ENCODE peak calls at places on chromosome 14, in four cellular contexts. D is colonic mucosa, L is NCI-H82, Z is T-helper 2 cell. S is an unnamed sample.

GRCh38 chr14:24321212-24321975 is 10.1 kb downstream of the LTB4R start:
- DNase-seq in L (no peak), Z (no peak), D (no peak), S (no peak)

GRCh38 chr14:42110167-42110566 is 503.5 kb downstream of the LRFN5 start:
- DNase-seq in Z (no peak), D (no peak), L (peak; percentile 53), S (no peak)

GRCh38 chr14:56561586-56561985 is 18.0 kb upstream of the TMEM260 start:
- DNase-seq in L (no peak), D (no peak), Z (no peak), S (no peak)

GRCh38 chr14:63986789-63987533 is 134.2 kb downstream of the SYNE2 start:
- DNase-seq in D (no peak), Z (no peak), L (no peak), S (no peak)

GRCh38 chr14:73248294-73248868 is 11.1 kb downstream of the PAPLN start:
- DNase-seq in Z (no peak), L (peak; percentile 16), D (no peak), S (no peak)

GRCh38 chr14:54364555-54365415 is 32.0 kb upstream of the CDKN3 start:
- DNase-seq in L (peak; percentile 27), Z (no peak), D (no peak), S (no peak)

GRCh38 chr14:32703246-32703645 is 235.4 kb upstream of the NPAS3 start:
- DNase-seq in Z (no peak), D (no peak), L (no peak), S (no peak)

GRCh38 chr14:94376108-94376975 is 12.1 kb downstream of the SERPINA1 start:
- DNase-seq in Z (no peak), D (no peak), L (no peak), S (no peak)

GRCh38 chr14:36996133-36996856 is 176.1 kb downstream of the SLC25A21 start:
- DNase-seq in Z (no peak), L (no peak), D (no peak), S (no peak)

GRCh38 chr14:55711171-55711811 is 131.3 kb downstream of the KTN1 start:
- DNase-seq in L (no peak), Z (no peak), D (no peak), S (no peak)

GRCh38 chr14:58637040-58637390 is 747 bp upstream of the DACT1 start:
- DNase-seq in L (peak; percentile 20), Z (no peak), D (peak; percentile 56), S (no peak)

GRCh38 chr14:22898302-22898894 is 15.4 kb downstream of the REM2 start:
- DNase-seq in L (no peak), Z (no peak), D (no peak), S (no peak)

GRCh38 chr14:100761481-100761880 is 34.8 kb downstream of the DLK1 start:
- DNase-seq in D (no peak), L (no peak), Z (no peak), S (no peak)

GRCh38 chr14:56217380-56218045 is 99.3 kb downstream of the PELI2 start:
- DNase-seq in Z (no peak), L (peak; percentile 88), D (no peak), S (no peak)

GRCh38 chr14:94598816-94599655 is 13.2 kb upstream of the SERPINA3 start:
- DNase-seq in Z (no peak), L (no peak), D (peak; percentile 80), S (no peak)

GRCh38 chr14:101410126-101410525 is 151.2 kb upstream of the DIO3 start:
- DNase-seq in L (no peak), Z (no peak), D (no peak), S (no peak)

GRCh38 chr14:90439874-90440442 is 43.1 kb downstream of the CALM1 start:
- DNase-seq in D (no peak), Z (no peak), L (peak; percentile 13), S (no peak)

GRCh38 chr14:95121911-95122696 is 35.2 kb downstream of the DICER1 start:
- DNase-seq in L (no peak), D (no peak), Z (no peak), S (no peak)

GRCh38 chr14:55127491-55127951 is 1.5 kb upstream of the LGALS3 start:
- DNase-seq in L (no peak), Z (no peak), D (peak; percentile 67), S (no peak)

GRCh38 chr14:70714055-70714550 is 72.4 kb downstream of the TTC9 start:
- DNase-seq in L (peak; percentile 80), Z (no peak), D (peak; percentile 54), S (peak; percentile 43)

GRCh38 chr14:39180553-39180952 is 5.5 kb downstream of the PNN start:
- DNase-seq in D (no peak), Z (no peak), L (no peak), S (no peak)

GRCh38 chr14:52910597-52910996 is 40.3 kb downstream of the FERMT2 start:
- DNase-seq in Z (no peak), L (no peak), D (no peak), S (no peak)

GRCh38 chr14:60196291-60196690 is 31.1 kb upstream of the DHRS7 start:
- DNase-seq in D (no peak), Z (no peak), L (no peak), S (no peak)

GRCh38 chr14:23430733-23431105 is 4.7 kb downstream of the MYH7 start:
- DNase-seq in Z (no peak), L (no peak), D (no peak), S (no peak)

GRCh38 chr14:99196310-99196650 is 75.7 kb downstream of the BCL11B start:
- DNase-seq in L (no peak), Z (no peak), D (no peak), S (no peak)

GRCh38 chr14:50944647-50945413 is 547 bp upstream of the PYGL start:
- DNase-seq in D (peak; percentile 75), Z (no peak), L (peak; percentile 37), S (no peak)

GRCh38 chr14:22980672-22981089 is 1.7 kb downstream of the AJUBA start:
- DNase-seq in D (peak; percentile 74), Z (no peak), L (no peak), S (peak; percentile 35)

GRCh38 chr14:69105326-69105725 is 47.6 kb downstream of the DCAF5 start:
- DNase-seq in D (no peak), Z (no peak), L (no peak), S (no peak)

GRCh38 chr14:104317975-104318557 is 179.7 kb downstream of the KIF26A start:
- DNase-seq in L (no peak), Z (no peak), D (peak; percentile 10), S (no peak)

GRCh38 chr14:57212919-57213318 is 55.8 kb downstream of the EXOC5 start:
- DNase-seq in L (no peak), D (no peak), Z (no peak), S (no peak)

S was measured in effector CD8-positive, alpha-beta T cell.